ENCODE peak calls at places on chromosomes 7 and 10, in four cellular contexts. Q, H, P and N are unnamed samples.

GRCh38 chr7:92612501-92612900 is 22.3 kb upstream of the FAM133B start:
- DNase-seq in P (no peak), H (no peak), Q (no peak), N (peak)

GRCh38 chr7:14835399-14835798 is 67.2 kb downstream of the DGKB start:
- DNase-seq in P (no peak), Q (no peak), H (no peak), N (no peak)

GRCh38 chr10:94264085-94264484 is 98.7 kb downstream of the NOC3L start:
- DNase-seq in Q (no peak), P (no peak), H (no peak), N (no peak)

GRCh38 chr7:91557789-91558396 is 293.7 kb downstream of the FZD1 start:
- DNase-seq in Q (peak), H (no peak), P (peak), N (peak)

GRCh38 chr10:385571-386300 is 250.5 kb downstream of the ZMYND11 start:
- DNase-seq in P (no peak), Q (no peak), H (no peak), N (no peak)

GRCh38 chr7:66505531-66506451 is 122.9 kb upstream of the KCTD7 start:
- DNase-seq in P (no peak), Q (peak), H (peak), N (no peak)

GRCh38 chr7:23467281-23467680 is 3.0 kb downstream of the IGF2BP3 start:
- DNase-seq in Q (no peak), H (no peak), P (no peak), N (no peak)

GRCh38 chr10:79487296-79488194 is 24.8 kb upstream of the EIF5AL1 start:
- DNase-seq in H (peak), P (no peak), Q (peak), N (no peak)

GRCh38 chr7:18866359-18867036 is 250.9 kb downstream of the TWIST1 start:
- DNase-seq in H (no peak), P (peak), Q (peak), N (peak)

GRCh38 chr10:7696545-7696944 is 6.6 kb upstream of the ITIH2 start:
- DNase-seq in H (no peak), P (no peak), Q (peak), N (no peak)

GRCh38 chr10:31875608-31876007 is 53.0 kb downstream of the ARHGAP12 start:
- DNase-seq in Q (no peak), P (no peak), H (no peak), N (no peak)

GRCh38 chr10:59880976-59881510 is 25.3 kb downstream of the CCDC6 start:
- DNase-seq in P (no peak), H (no peak), Q (no peak), N (no peak)

GRCh38 chr7:27947581-27948278 is 207.8 kb downstream of the TAX1BP1 start:
- DNase-seq in P (no peak), H (no peak), Q (peak), N (no peak)

GRCh38 chr7:100022621-100023020 is 7.2 kb downstream of the ZKSCAN1 start:
- DNase-seq in P (no peak), H (no peak), Q (no peak), N (no peak)

GRCh38 chr7:140684066-140684950 is 11.6 kb downstream of the ADCK2 start:
- DNase-seq in P (no peak), Q (no peak), H (no peak), N (no peak)

GRCh38 chr10:26481914-26482550 is 43.9 kb downstream of the APBB1IP start:
- DNase-seq in H (no peak), Q (no peak), P (no peak), N (no peak)

GRCh38 chr10:80261316-80262030 is 28.0 kb downstream of the MAT1A start:
- DNase-seq in Q (no peak), H (no peak), P (no peak), N (no peak)